ENCODE peak calls at places on chromosomes 16 and 17, in six cellular contexts. R is endothelial cell, M is colonic mucosa, K is lung, W is GM23338, H is tibial nerve. O is an unnamed sample.

GRCh38 chr16:29824589-29825144 is 4.4 kb downstream of the MVP start:
- DNase-seq in R (no peak), M (no peak), K (no peak), W (no peak), H (no peak), O (no peak)

GRCh38 chr16:49560018-49560830 is 186.6 kb downstream of the C16orf78 start:
- DNase-seq in R (no peak), M (no peak), K (no peak), W (no peak), H (no peak), O (no peak)

GRCh38 chr17:80965606-80966005 is 26.0 kb upstream of the CHMP6 start:
- DNase-seq in R (no peak), M (no peak), K (no peak), W (no peak), H (no peak), O (no peak)

GRCh38 chr16:77785365-77785764 is 3.0 kb upstream of the VAT1L start:
- DNase-seq in R (no peak), M (no peak), K (no peak), W (no peak), H (no peak), O (no peak)

GRCh38 chr17:38421224-38421841 is 6.9 kb upstream of the ARHGAP23 start:
- DNase-seq in R (no peak), M (no peak), K (no peak), W (no peak), H (no peak), O (no peak)

GRCh38 chr17:13491916-13492315 is 109.8 kb downstream of the HS3ST3A1 start:
- DNase-seq in R (no peak), M (no peak), K (no peak), W (no peak), H (no peak), O (no peak)

GRCh38 chr17:38967290-38967738 is at the start of gene FBXO47:
- DNase-seq in R (peak), M (peak), K (peak), W (peak), H (peak), O (peak)

GRCh38 chr16:56795011-56795410 is 65.1 kb downstream of the NUP93 start:
- DNase-seq in R (no peak), M (no peak), K (no peak), W (no peak), H (no peak), O (no peak)

GRCh38 chr17:82613283-82614094 is 34.8 kb downstream of the WDR45B start:
- DNase-seq in R (no peak), M (no peak), K (no peak), W (peak), H (no peak), O (peak)

GRCh38 chr17:49508061-49508865 is 13.2 kb downstream of the NGFR start:
- DNase-seq in R (no peak), M (no peak), K (no peak), W (peak), H (no peak), O (no peak)

GRCh38 chr17:6786618-6787017 is 10.6 kb downstream of the FBXO39 start:
- DNase-seq in R (no peak), M (no peak), K (no peak), W (no peak), H (no peak), O (no peak)

GRCh38 chr17:19347323-19348080 is 15.0 kb downstream of the B9D1 start:
- DNase-seq in R (no peak), M (no peak), K (no peak), W (no peak), H (no peak), O (no peak)

GRCh38 chr16:71214771-71215381 is 15.6 kb downstream of the HYDIN start:
- DNase-seq in R (no peak), M (no peak), K (no peak), W (peak), H (no peak), O (no peak)
- TF ChIP-seq CTCF in R (no peak), M (no peak), K (no peak), W (peak), H (no peak), O (no peak)

DNA sequence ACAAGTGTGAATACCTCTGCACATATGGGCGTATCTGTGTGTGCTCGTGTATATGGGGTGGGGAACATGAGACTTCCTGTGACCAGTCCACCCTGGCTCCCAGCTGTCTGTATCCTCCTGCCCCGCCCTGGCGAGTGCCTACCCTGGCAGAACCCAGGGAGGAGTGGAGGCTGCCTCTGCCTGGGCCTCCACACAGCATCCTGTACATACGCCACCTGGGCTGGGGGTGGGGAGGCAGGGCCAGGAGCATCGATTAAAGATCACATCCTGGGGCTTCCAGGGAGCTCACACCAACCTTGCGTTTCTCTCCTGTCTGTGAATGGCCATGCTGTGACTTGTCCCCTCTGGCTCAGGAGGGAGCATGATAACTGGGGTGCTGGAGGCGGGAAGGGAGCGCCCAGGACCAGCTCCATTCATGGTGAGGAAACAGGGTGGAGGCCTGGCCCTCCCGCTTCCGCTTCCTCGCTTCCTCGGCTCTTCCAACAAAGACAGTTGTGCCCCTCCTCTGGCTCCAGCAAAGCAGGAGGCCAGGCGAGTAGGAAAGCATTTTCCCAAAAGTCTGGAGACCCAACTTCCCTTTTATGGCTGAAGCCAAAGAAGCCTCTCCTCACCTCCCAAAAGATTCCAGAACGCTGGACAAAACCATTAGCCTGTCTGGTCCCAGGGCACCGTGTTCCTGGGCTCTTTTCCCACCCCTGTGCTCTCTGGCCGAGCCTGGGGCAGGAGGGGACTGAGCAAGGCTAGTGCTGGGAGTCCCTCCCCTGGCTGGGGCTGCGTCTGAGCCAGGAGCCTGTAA is 23.0 kb downstream of the ADAM11 start:
- DNase-seq in R (no peak), M (no peak), K (no peak), W (peak), H (no peak), O (no peak)
- TF ChIP-seq CTCF in R (no peak), M (no peak), K (no peak), W (no peak), H (no peak), O (no peak)

DNA sequence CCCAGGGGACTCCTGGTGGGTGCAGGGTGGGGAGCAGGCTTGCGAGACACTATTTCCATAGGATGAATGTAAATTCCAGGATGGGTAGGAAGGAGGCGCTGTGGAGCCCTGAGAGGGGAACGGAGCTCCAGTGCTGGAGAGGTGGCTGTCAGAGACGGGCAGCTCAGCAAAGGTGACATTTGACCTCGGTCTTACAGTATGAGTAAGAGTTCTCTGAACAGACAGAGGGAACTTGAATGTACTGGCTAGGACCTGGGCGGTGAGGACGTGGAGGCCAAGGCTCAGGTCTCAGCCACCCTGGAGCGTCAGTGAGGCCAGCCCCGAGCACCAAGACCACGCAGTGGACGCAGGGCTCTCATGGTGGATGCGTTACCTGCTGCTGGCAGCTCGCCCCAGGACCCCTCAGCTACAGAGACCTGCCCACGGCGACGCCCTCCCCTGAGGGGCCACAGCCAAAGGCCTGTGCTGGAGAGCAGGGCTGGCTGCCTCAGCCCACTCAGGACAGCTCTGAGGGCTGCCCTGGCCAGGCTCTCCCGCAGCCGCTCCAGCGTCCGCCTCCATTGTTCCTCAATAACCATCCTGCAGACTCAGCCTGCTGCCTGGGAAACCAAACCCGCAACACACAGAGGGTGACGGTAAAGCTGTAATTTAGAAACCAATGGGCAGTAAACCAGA is 65.9 kb upstream of the TNRC6C start:
- DNase-seq in R (peak), M (no peak), K (no peak), W (peak), H (no peak), O (peak)
- TF ChIP-seq CTCF in R (peak), M (no peak), K (no peak), W (peak), H (no peak), O (peak)

GRCh38 chr17:68511254-68511670 is 968 bp upstream of the PRKAR1A start:
- DNase-seq in R (no peak), M (peak), K (peak), W (no peak), H (no peak), O (no peak)
- TF ChIP-seq CTCF in R (no peak), M (no peak), K (no peak), W (peak), H (no peak), O (no peak)

GRCh38 chr17:79667746-79668145 is 56.9 kb upstream of the RBFOX3 start:
- DNase-seq in R (no peak), M (no peak), K (no peak), W (no peak), H (peak), O (no peak)
- TF ChIP-seq CTCF in R (no peak), M (no peak), K (no peak), W (no peak), H (no peak), O (no peak)

GRCh38 chr16:67667817-67668494 is 1.3 kb downstream of the C16orf86 start:
- DNase-seq in R (peak), M (peak), K (peak), W (peak), H (peak), O (peak)

GRCh38 chr16:67666538-67667433 is at the start of the genes C16orf86 and ENKD1:
- DNase-seq in R (peak), M (peak), K (peak), W (peak), H (peak), O (peak)

GRCh38 chr16:67669499-67670101 is 3.0 kb downstream of the C16orf86 start:
- DNase-seq in R (no peak), M (no peak), K (no peak), W (no peak), H (no peak), O (no peak)

GRCh38 chr16:67667434-67667816 is 811 bp downstream of the C16orf86 start:
- DNase-seq in R (no peak), M (no peak), K (no peak), W (no peak), H (no peak), O (no peak)

GRCh38 chr16:67668495-67669157 is 2.0 kb downstream of the C16orf86 start:
- DNase-seq in R (no peak), M (no peak), K (no peak), W (no peak), H (no peak), O (no peak)
- TF ChIP-seq CTCF in R (peak), M (no peak), K (no peak), W (peak), H (peak), O (peak)

GRCh38 chr17:17141860-17142552 is 64.1 kb downstream of the PLD6 start:
- DNase-seq in R (peak), M (no peak), K (no peak), W (peak), H (no peak), O (peak)
- TF ChIP-seq CTCF in R (peak), M (peak), K (peak), W (peak), H (peak), O (peak)

GRCh38 chr16:10940501-10941079 is 1.7 kb downstream of the DEXI start:
- DNase-seq in R (no peak), M (peak), K (no peak), W (no peak), H (no peak), O (peak)

GRCh38 chr16:10944249-10945064 is at the start of gene CLEC16A:
- DNase-seq in R (peak), M (peak), K (peak), W (peak), H (peak), O (peak)

GRCh38 chr16:10941127-10941933 is 938 bp downstream of the DEXI start:
- DNase-seq in R (no peak), M (peak), K (no peak), W (peak), H (no peak), O (peak)

GRCh38 chr16:10945065-10945787 is 862 bp downstream of the CLEC16A start:
- DNase-seq in R (no peak), M (no peak), K (no peak), W (no peak), H (no peak), O (no peak)

DNA sequence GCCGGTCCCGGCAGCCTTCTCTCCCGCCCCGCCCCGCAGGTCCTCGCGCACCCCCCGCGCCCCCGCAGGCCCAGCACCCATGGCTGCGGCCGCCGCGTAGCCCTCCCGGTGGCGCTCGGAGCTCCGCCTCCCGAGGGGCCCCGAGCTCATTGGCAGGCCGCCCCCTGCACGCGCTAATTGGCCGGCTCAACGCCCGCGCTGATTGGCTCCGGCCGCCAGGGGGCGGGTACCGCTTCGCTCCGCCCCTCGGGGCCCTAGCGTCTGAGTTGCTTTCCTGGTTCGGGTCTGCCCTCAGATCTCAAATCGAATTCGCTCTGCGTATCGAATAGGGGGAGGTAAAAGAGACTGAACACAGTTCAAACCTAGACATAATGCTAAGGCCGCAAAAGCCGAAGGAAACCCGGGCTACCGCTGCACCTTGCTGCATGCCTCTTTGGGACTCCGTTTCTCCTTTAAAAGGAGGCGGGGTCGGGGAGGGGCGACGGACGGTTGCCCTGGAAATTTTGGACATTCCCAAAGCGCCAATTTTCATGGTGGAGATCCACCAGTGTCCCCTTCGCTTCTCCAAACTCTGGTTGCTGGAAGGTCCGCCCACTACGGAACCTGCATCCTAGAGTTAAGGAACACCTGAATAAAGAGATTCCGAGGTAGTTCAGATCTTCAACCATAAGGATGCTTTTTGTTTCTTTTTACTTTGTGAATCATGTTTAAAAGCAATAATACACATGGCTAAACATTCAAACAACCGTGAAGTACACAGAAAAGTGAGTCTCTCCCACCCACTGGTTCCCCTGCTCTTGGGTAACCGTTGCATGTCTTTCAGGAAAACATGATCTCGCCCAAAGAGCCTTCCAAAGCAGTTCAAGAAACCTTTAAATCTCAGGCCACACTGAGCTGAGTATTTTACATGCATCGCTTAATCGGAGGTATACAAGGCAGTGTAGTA is at the start of gene DEXI:
- DNase-seq in R (peak), M (peak), K (peak), W (peak), H (peak), O (peak)
- TF ChIP-seq CTCF in R (peak), M (no peak), K (no peak), W (no peak), H (peak), O (peak)

GRCh38 chr16:272633-273546 is 2.9 kb downstream of the RGS11 start:
- DNase-seq in R (no peak), M (no peak), K (no peak), W (no peak), H (no peak), O (no peak)
- TF ChIP-seq CTCF in R (no peak), M (no peak), K (no peak), W (no peak), H (no peak), O (no peak)

O was measured in glutamatergic neuron.